ENCODE peak calls at places on chromosomes 5 and 9, in eight cellular contexts. One of them, this sample, is unnamed.

GRCh38 chr5:14710313-14710994 is 45.9 kb downstream of the OTULIN start:
- DNase-seq in coronary artery: no peak
- DNase-seq in AG04450: no peak
- DNase-seq in NCI-H1417: no peak
- DNase-seq in NCI-H1105: no peak
- DNase-seq in activated CD4-positive, alpha-beta T cell treated with anti-CD3 and anti-CD28 coated beads for 4 hours: no peak
- DNase-seq in naive B cell: no peak
- DNase-seq in AG20443: no peak
- DNase-seq in this sample: no peak

GRCh38 chr5:168192120-168192519 is 99.3 kb upstream of the WWC1 start:
- DNase-seq in AG04450: no peak
- DNase-seq in activated CD4-positive, alpha-beta T cell treated with anti-CD3 and anti-CD28 coated beads for 4 hours: no peak
- DNase-seq in AG20443: no peak
- DNase-seq in NCI-H1105: no peak
- DNase-seq in NCI-H1417: no peak
- DNase-seq in coronary artery: no peak
- DNase-seq in naive B cell: no peak
- DNase-seq in this sample: no peak

GRCh38 chr9:16030513-16031185 is 477.8 kb downstream of the CCDC171 start:
- DNase-seq in AG20443: peak
- DNase-seq in AG04450: peak
- DNase-seq in naive B cell: no peak
- DNase-seq in NCI-H1417: no peak
- DNase-seq in coronary artery: no peak
- DNase-seq in activated CD4-positive, alpha-beta T cell treated with anti-CD3 and anti-CD28 coated beads for 4 hours: no peak
- DNase-seq in NCI-H1105: no peak
- DNase-seq in this sample: peak

GRCh38 chr5:113124914-113125313 is 148.3 kb downstream of the DCP2 start:
- DNase-seq in AG20443: no peak
- DNase-seq in activated CD4-positive, alpha-beta T cell treated with anti-CD3 and anti-CD28 coated beads for 4 hours: no peak
- DNase-seq in NCI-H1417: no peak
- DNase-seq in naive B cell: no peak
- DNase-seq in AG04450: no peak
- DNase-seq in coronary artery: no peak
- DNase-seq in NCI-H1105: no peak
- DNase-seq in this sample: no peak

GRCh38 chr9:78029601-78030552 is 1.7 kb downstream of the GNAQ start:
- DNase-seq in AG04450: no peak
- DNase-seq in coronary artery: no peak
- DNase-seq in NCI-H1417: peak
- DNase-seq in NCI-H1105: no peak
- DNase-seq in activated CD4-positive, alpha-beta T cell treated with anti-CD3 and anti-CD28 coated beads for 4 hours: no peak
- DNase-seq in AG20443: peak
- DNase-seq in naive B cell: no peak
- DNase-seq in this sample: no peak

GRCh38 chr9:75071530-75072122 is 16.3 kb downstream of the NMRK1 start:
- DNase-seq in activated CD4-positive, alpha-beta T cell treated with anti-CD3 and anti-CD28 coated beads for 4 hours: peak
- DNase-seq in AG04450: no peak
- DNase-seq in NCI-H1105: no peak
- DNase-seq in naive B cell: no peak
- DNase-seq in coronary artery: no peak
- DNase-seq in NCI-H1417: no peak
- DNase-seq in AG20443: no peak
- DNase-seq in this sample: no peak

GRCh38 chr9:125343518-125344284 is 82.1 kb downstream of the GAPVD1 start:
- DNase-seq in coronary artery: no peak
- DNase-seq in naive B cell: no peak
- DNase-seq in activated CD4-positive, alpha-beta T cell treated with anti-CD3 and anti-CD28 coated beads for 4 hours: no peak
- DNase-seq in NCI-H1417: peak
- DNase-seq in NCI-H1105: no peak
- DNase-seq in AG20443: peak
- DNase-seq in AG04450: peak
- DNase-seq in this sample: no peak

GRCh38 chr9:124884376-124884775 is 22.4 kb downstream of the ARPC5L start:
- DNase-seq in coronary artery: no peak
- DNase-seq in NCI-H1417: no peak
- DNase-seq in naive B cell: no peak
- DNase-seq in AG20443: no peak
- DNase-seq in AG04450: no peak
- DNase-seq in activated CD4-positive, alpha-beta T cell treated with anti-CD3 and anti-CD28 coated beads for 4 hours: no peak
- DNase-seq in NCI-H1105: no peak
- DNase-seq in this sample: no peak

GRCh38 chr5:10630126-10630525 is 66.3 kb downstream of the ANKRD33B start:
- DNase-seq in activated CD4-positive, alpha-beta T cell treated with anti-CD3 and anti-CD28 coated beads for 4 hours: no peak
- DNase-seq in naive B cell: no peak
- DNase-seq in AG04450: no peak
- DNase-seq in AG20443: no peak
- DNase-seq in NCI-H1105: no peak
- DNase-seq in coronary artery: no peak
- DNase-seq in NCI-H1417: no peak
- DNase-seq in this sample: no peak

GRCh38 chr9:15373881-15374280 is 48.8 kb upstream of the SNAPC3 start:
- DNase-seq in activated CD4-positive, alpha-beta T cell treated with anti-CD3 and anti-CD28 coated beads for 4 hours: no peak
- DNase-seq in NCI-H1417: no peak
- DNase-seq in coronary artery: no peak
- DNase-seq in AG04450: peak
- DNase-seq in NCI-H1105: no peak
- DNase-seq in AG20443: no peak
- DNase-seq in naive B cell: no peak
- DNase-seq in this sample: no peak

GRCh38 chr5:58773744-58774441 is 191.0 kb downstream of the RAB3C start:
- DNase-seq in activated CD4-positive, alpha-beta T cell treated with anti-CD3 and anti-CD28 coated beads for 4 hours: no peak
- DNase-seq in coronary artery: no peak
- DNase-seq in AG04450: no peak
- DNase-seq in NCI-H1105: peak
- DNase-seq in naive B cell: no peak
- DNase-seq in AG20443: no peak
- DNase-seq in NCI-H1417: peak
- DNase-seq in this sample: no peak

GRCh38 chr9:117616436-117616835 is 87.8 kb upstream of the TLR4 start:
- DNase-seq in NCI-H1417: peak
- DNase-seq in AG20443: no peak
- DNase-seq in coronary artery: no peak
- DNase-seq in activated CD4-positive, alpha-beta T cell treated with anti-CD3 and anti-CD28 coated beads for 4 hours: no peak
- DNase-seq in AG04450: no peak
- DNase-seq in NCI-H1105: peak
- DNase-seq in naive B cell: no peak
- DNase-seq in this sample: no peak

GRCh38 chr9:131583836-131584555 is 38.7 kb downstream of the PRRT1B start:
- DNase-seq in NCI-H1105: no peak
- DNase-seq in AG20443: no peak
- DNase-seq in naive B cell: no peak
- DNase-seq in NCI-H1417: no peak
- DNase-seq in AG04450: no peak
- DNase-seq in coronary artery: no peak
- DNase-seq in activated CD4-positive, alpha-beta T cell treated with anti-CD3 and anti-CD28 coated beads for 4 hours: no peak
- DNase-seq in this sample: no peak

GRCh38 chr9:133113928-133114351 is 7.1 kb downstream of the RALGDS start:
- DNase-seq in AG20443: no peak
- DNase-seq in activated CD4-positive, alpha-beta T cell treated with anti-CD3 and anti-CD28 coated beads for 4 hours: no peak
- DNase-seq in NCI-H1417: peak
- DNase-seq in naive B cell: peak
- DNase-seq in coronary artery: no peak
- DNase-seq in NCI-H1105: no peak
- DNase-seq in AG04450: no peak
- DNase-seq in this sample: no peak

GRCh38 chr5:76622973-76623596 is at the start of gene F2RL2:
- DNase-seq in activated CD4-positive, alpha-beta T cell treated with anti-CD3 and anti-CD28 coated beads for 4 hours: no peak
- DNase-seq in NCI-H1417: no peak
- DNase-seq in AG20443: peak
- DNase-seq in coronary artery: no peak
- DNase-seq in NCI-H1105: no peak
- DNase-seq in naive B cell: no peak
- DNase-seq in AG04450: peak
- DNase-seq in this sample: peak

GRCh38 chr5:178113141-178113787 is at the start of gene N4BP3:
- DNase-seq in NCI-H1417: peak
- DNase-seq in coronary artery: no peak
- DNase-seq in naive B cell: peak
- DNase-seq in AG04450: no peak
- DNase-seq in NCI-H1105: peak
- DNase-seq in activated CD4-positive, alpha-beta T cell treated with anti-CD3 and anti-CD28 coated beads for 4 hours: peak
- DNase-seq in AG20443: peak
- DNase-seq in this sample: no peak

GRCh38 chr5:147935032-147935431 is 28.7 kb upstream of the C5orf46 start:
- DNase-seq in coronary artery: no peak
- DNase-seq in naive B cell: no peak
- DNase-seq in activated CD4-positive, alpha-beta T cell treated with anti-CD3 and anti-CD28 coated beads for 4 hours: no peak
- DNase-seq in AG20443: peak
- DNase-seq in NCI-H1105: peak
- DNase-seq in AG04450: no peak
- DNase-seq in NCI-H1417: no peak
- DNase-seq in this sample: peak

GRCh38 chr5:11385901-11386293 is 518.3 kb downstream of the CTNND2 start:
- DNase-seq in coronary artery: no peak
- DNase-seq in NCI-H1417: peak
- DNase-seq in activated CD4-positive, alpha-beta T cell treated with anti-CD3 and anti-CD28 coated beads for 4 hours: no peak
- DNase-seq in AG20443: no peak
- DNase-seq in naive B cell: no peak
- DNase-seq in AG04450: no peak
- DNase-seq in NCI-H1105: no peak
- DNase-seq in this sample: no peak

GRCh38 chr9:27377811-27378345 is 80.9 kb upstream of the EQTN start:
- DNase-seq in AG20443: no peak
- DNase-seq in AG04450: no peak
- DNase-seq in naive B cell: peak
- DNase-seq in activated CD4-positive, alpha-beta T cell treated with anti-CD3 and anti-CD28 coated beads for 4 hours: no peak
- DNase-seq in NCI-H1105: no peak
- DNase-seq in coronary artery: no peak
- DNase-seq in NCI-H1417: no peak
- DNase-seq in this sample: no peak

GRCh38 chr9:137294684-137295312 is 7.3 kb downstream of the NRARP start:
- DNase-seq in NCI-H1417: peak
- DNase-seq in NCI-H1105: no peak
- DNase-seq in naive B cell: no peak
- DNase-seq in AG04450: no peak
- DNase-seq in coronary artery: no peak
- DNase-seq in activated CD4-positive, alpha-beta T cell treated with anti-CD3 and anti-CD28 coated beads for 4 hours: no peak
- DNase-seq in AG20443: peak
- DNase-seq in this sample: no peak

GRCh38 chr9:73761905-73762304 is 610.2 kb downstream of the ANXA1 start:
- DNase-seq in activated CD4-positive, alpha-beta T cell treated with anti-CD3 and anti-CD28 coated beads for 4 hours: no peak
- DNase-seq in AG04450: no peak
- DNase-seq in naive B cell: no peak
- DNase-seq in AG20443: no peak
- DNase-seq in NCI-H1417: no peak
- DNase-seq in NCI-H1105: no peak
- DNase-seq in coronary artery: no peak
- DNase-seq in this sample: no peak

GRCh38 chr9:99823392-99824377 is 2.0 kb downstream of the NR4A3 start:
- DNase-seq in AG04450: no peak
- DNase-seq in coronary artery: peak
- DNase-seq in activated CD4-positive, alpha-beta T cell treated with anti-CD3 and anti-CD28 coated beads for 4 hours: peak
- DNase-seq in NCI-H1105: peak
- DNase-seq in AG20443: peak
- DNase-seq in naive B cell: peak
- DNase-seq in NCI-H1417: peak
- DNase-seq in this sample: no peak

GRCh38 chr5:96978812-96979449 is 43.1 kb downstream of the LNPEP start:
- DNase-seq in NCI-H1417: no peak
- DNase-seq in activated CD4-positive, alpha-beta T cell treated with anti-CD3 and anti-CD28 coated beads for 4 hours: no peak
- DNase-seq in AG20443: no peak
- DNase-seq in AG04450: peak
- DNase-seq in naive B cell: no peak
- DNase-seq in NCI-H1105: no peak
- DNase-seq in coronary artery: no peak
- DNase-seq in this sample: peak